ENCODE peak calls at places on chromosomes 12 and 14, in five cellular contexts. B is heart left ventricle, S is cardiac muscle cell, W is MCF 10A, M is WERI-Rb-1. T is an unnamed sample.

GRCh38 chr12:8553088-8553627 is 12.5 kb upstream of the CLEC4E start:
- DNase-seq in W (no peak), B (no peak), M (no peak), S (no peak), T (no peak)

GRCh38 chr12:46269429-46270241 is 792 bp upstream of the SLC38A1 start:
- DNase-seq in W (peak; percentile 45), S (no peak), M (no peak), B (no peak), T (peak; percentile 73)

GRCh38 chr14:56918849-56919574 is 108.7 kb upstream of the OTX2 start:
- DNase-seq in M (no peak), W (no peak), B (no peak), S (no peak), T (no peak)

GRCh38 chr12:105189293-105189692 is 46.7 kb downstream of the APPL2 start:
- DNase-seq in W (no peak), S (no peak), M (no peak), B (no peak), T (no peak)

GRCh38 chr14:21326972-21327371 is 47.1 kb downstream of the RPGRIP1 start:
- DNase-seq in B (no peak), S (peak; percentile 13), W (peak; percentile 35), M (no peak), T (no peak)

GRCh38 chr12:40058721-40059190 is 47.1 kb downstream of the SLC2A13 start:
- DNase-seq in M (no peak), B (no peak), S (peak; percentile 14), W (no peak), T (no peak)

GRCh38 chr12:30795660-30796507 is 41.1 kb upstream of the CAPRIN2 start:
- DNase-seq in S (peak; percentile 86), M (peak; percentile 60), B (peak; percentile 64), W (peak; percentile 83), T (peak; percentile 78)

GRCh38 chr14:99674064-99674650 is 9.9 kb upstream of the CYP46A1 start:
- DNase-seq in B (no peak), M (no peak), S (no peak), W (no peak), T (no peak)

GRCh38 chr14:91303091-91303923 is 58.8 kb upstream of the GPR68 start:
- DNase-seq in S (peak; percentile 59), B (peak; percentile 71), M (peak; percentile 95), W (peak; percentile 26), T (peak; percentile 89)

GRCh38 chr14:105475269-105475915 is 771 bp downstream of the CRIP2 start:
- DNase-seq in W (peak; percentile 66), S (no peak), M (no peak), B (peak; percentile 72), T (no peak)

GRCh38 chr14:76811561-76811960 is 1.1 kb downstream of the ANGEL1 start:
- DNase-seq in B (no peak), W (peak; percentile 13), S (no peak), M (no peak), T (no peak)

GRCh38 chr14:36383674-36384421 is 63.4 kb upstream of the MBIP start:
- DNase-seq in S (no peak), B (peak; percentile 67), M (no peak), W (no peak), T (no peak)

GRCh38 chr14:49692191-49692757 is 646 bp upstream of the KLHDC1 start:
- DNase-seq in S (peak; percentile 10), B (no peak), M (no peak), W (no peak), T (no peak)

GRCh38 chr14:68677476-68677875 is 115.4 kb downstream of the ZFP36L1 start:
- DNase-seq in W (peak; percentile 98), M (no peak), B (no peak), S (no peak), T (no peak)

GRCh38 chr14:88234442-88234841 is 88.6 kb downstream of the KCNK10 start:
- DNase-seq in B (no peak), M (no peak), W (no peak), S (no peak), T (no peak)

GRCh38 chr14:88229428-88229827 is 93.6 kb downstream of the KCNK10 start:
- DNase-seq in W (no peak), S (no peak), M (no peak), B (no peak), T (no peak)

GRCh38 chr14:88232783-88233182 is 90.3 kb downstream of the KCNK10 start:
- DNase-seq in B (no peak), M (peak; percentile 68), W (no peak), S (no peak), T (no peak)

GRCh38 chr14:88231626-88232025 is 91.4 kb downstream of the KCNK10 start:
- DNase-seq in M (no peak), W (no peak), B (no peak), S (no peak), T (no peak)

DNA sequence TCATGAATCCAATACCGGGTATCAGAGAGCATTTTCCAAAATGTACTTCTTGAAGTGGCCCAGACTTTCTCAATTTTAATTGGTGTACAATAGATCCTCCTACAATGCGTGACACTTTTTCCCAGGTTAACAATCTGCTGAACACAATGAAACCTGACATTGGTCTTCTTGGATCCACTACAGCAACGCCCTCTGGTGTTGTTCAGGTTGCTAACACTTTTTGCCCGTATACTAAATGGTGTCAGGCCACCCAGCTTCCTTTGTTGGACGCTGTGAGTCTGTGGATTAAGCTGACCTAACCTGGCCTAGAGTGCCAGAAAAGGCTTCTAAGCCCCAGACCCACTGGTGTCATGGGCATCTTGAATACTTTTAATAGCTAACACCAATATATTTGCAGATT is 89.2 kb downstream of the KCNK10 start:
- DNase-seq in B (no peak), M (peak; percentile 59), S (peak; percentile 28), W (peak; percentile 52), T (peak; percentile 20)
- TF ChIP-seq CTCF in B (no peak), M (peak; percentile 69), S (peak; percentile 37), W (peak; percentile 29), T (no peak)

DNA sequence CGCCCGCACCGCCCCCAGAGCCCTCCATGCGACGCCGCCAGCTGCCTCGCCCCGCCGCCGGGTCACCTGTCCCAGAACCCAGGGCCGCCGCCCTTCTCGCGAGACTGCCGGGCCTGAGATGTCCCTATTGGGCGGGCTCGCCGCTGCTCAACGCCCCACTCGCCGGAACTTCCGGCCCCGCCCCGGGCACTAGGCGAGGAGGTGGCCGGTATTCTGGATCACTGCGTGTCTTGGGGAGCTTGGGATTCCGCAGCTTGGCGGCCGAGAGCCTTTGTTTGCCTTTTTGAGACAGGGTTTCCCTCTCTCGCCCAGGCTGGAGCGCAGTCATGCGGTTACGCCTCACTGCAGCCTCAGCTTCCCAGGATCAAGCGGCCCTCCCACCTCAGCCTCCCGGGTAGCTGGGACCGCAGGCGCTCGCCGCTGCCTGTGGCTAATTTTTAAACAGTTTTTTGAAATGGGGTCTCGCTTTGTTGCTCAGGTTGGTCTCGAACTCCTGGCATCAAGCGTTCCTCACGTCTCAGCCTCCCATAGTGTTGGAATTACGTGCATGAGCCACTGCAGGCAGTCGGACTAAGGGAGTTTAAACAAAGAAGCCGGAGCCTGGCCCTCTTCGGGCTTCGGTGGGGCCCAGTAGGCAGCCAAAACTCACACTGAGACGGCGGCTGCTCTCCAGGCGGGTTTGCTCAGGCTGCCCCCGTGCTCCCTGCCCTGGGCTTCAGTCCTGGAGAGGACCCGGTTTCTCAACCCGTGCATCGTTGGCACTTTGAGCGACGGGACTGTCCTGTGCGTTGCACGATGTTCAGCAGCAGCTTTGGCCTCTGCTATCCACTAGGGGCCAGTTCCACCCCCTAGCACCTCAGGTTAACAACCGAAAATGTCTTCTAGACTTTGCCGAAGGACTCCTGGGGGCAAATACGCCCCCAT is at the start of gene SLC15A4:
- DNase-seq in W (peak; percentile 94), M (peak; percentile 97), B (peak; percentile 96), S (peak; percentile 93), T (peak; percentile 97)
- TF ChIP-seq CTCF in W (no peak), M (peak; percentile 33), B (no peak), S (peak; percentile 22), T (no peak)

DNA sequence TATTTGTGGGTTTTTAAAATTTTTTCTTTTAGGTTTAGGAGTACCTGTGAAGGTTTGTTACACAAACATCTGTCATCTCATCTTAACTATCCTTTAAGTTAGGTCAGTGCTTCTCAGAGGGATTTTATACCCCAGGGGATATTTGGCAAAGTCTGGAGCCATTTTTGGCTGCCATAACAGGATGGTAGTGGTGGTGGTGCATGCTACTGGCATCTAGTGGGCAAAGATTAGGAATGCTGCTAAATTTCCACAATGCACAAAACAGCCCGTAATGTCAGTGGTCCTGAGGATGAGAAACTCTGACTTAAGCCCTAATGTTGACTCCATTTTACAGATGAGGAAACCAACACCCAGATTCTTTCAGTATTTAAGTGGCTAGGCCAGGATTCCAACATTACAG is 85.2 kb upstream of the MYF6 start:
- DNase-seq in W (peak; percentile 21), S (no peak), B (no peak), M (no peak), T (no peak)
- TF ChIP-seq CTCF in W (peak; percentile 14), S (peak; percentile 21), B (no peak), M (no peak), T (no peak)

GRCh38 chr12:115470526-115470925 is 786.6 kb upstream of the TBX3 start:
- DNase-seq in B (no peak), W (no peak), S (no peak), M (no peak), T (no peak)

GRCh38 chr12:115466076-115466475 is 782.1 kb upstream of the TBX3 start:
- DNase-seq in M (no peak), W (no peak), S (peak; percentile 7), B (no peak), T (no peak)

GRCh38 chr12:115470977-115471376 is 787.0 kb upstream of the TBX3 start:
- DNase-seq in B (no peak), S (no peak), M (no peak), W (no peak), T (no peak)

GRCh38 chr12:115467531-115467930 is 783.6 kb upstream of the TBX3 start:
- DNase-seq in S (no peak), M (no peak), B (no peak), W (no peak), T (no peak)

GRCh38 chr12:115468087-115468510 is 784.1 kb upstream of the TBX3 start:
- DNase-seq in B (no peak), W (no peak), S (peak; percentile 17), M (no peak), T (no peak)
- TF ChIP-seq CTCF in B (no peak), W (no peak), S (peak; percentile 29), M (peak; percentile 45), T (no peak)

DNA sequence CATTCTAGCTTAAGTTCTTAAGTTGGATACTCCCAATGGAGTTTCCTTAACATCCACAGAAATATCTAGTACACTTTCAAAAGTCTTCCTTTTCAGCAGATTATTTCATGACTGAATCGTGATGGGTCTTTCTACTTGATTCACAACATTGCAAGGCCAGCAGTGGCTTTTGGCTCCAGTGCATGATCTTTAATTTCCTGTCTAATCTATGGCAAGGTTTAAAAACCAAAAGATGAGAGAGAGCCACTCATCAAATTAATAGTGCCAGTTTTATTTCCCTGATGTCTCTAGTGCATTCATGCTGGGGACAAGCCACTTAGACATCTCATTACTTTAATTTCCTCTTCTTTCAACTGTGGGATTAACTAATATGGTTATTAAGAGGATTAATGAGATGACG is 102.8 kb upstream of the PPM1H start:
- DNase-seq in W (no peak), S (no peak), M (no peak), B (no peak), T (no peak)
- TF ChIP-seq CTCF in W (no peak), S (no peak), M (no peak), B (no peak), T (no peak)

GRCh38 chr12:124568431-124569374 is 1.3 kb upstream of the NCOR2 start:
- DNase-seq in S (peak; percentile 97), W (peak; percentile 41), M (peak; percentile 86), B (peak; percentile 85), T (peak; percentile 79)
- TF ChIP-seq CTCF in S (peak; percentile 49), W (peak; percentile 43), M (peak; percentile 53), B (peak; percentile 20), T (peak; percentile 14)

T was measured in GM20000.